ENCODE peak calls at places on chromosomes 13 and 19, in four cellular contexts. One of them, this sample, is unnamed.

GRCh38 chr19:32924200-32924599 is 47.6 kb downstream of the CEP89 start:
- DNase-seq in fibroblast of villous mesenchyme: peak; percentile 44
- DNase-seq in body of pancreas: no peak
- DNase-seq in brain microvascular endothelial cell: peak; percentile 6
- DNase-seq in this sample: no peak

GRCh38 chr19:2611483-2612464 is 90.7 kb downstream of the GNG7 start:
- DNase-seq in fibroblast of villous mesenchyme: no peak
- DNase-seq in body of pancreas: peak; percentile 20
- DNase-seq in brain microvascular endothelial cell: no peak
- DNase-seq in this sample: no peak

GRCh38 chr19:48491793-48492123 is 19.9 kb downstream of the LMTK3 start:
- DNase-seq in body of pancreas: no peak
- DNase-seq in fibroblast of villous mesenchyme: no peak
- DNase-seq in brain microvascular endothelial cell: no peak
- DNase-seq in this sample: no peak

GRCh38 chr13:75312884-75313520 is 169.0 kb downstream of the TBC1D4 start:
- DNase-seq in brain microvascular endothelial cell: no peak
- DNase-seq in body of pancreas: no peak
- DNase-seq in fibroblast of villous mesenchyme: no peak
- DNase-seq in this sample: no peak

GRCh38 chr13:51000576-51001260 is 91.1 kb downstream of the RNASEH2B start:
- DNase-seq in body of pancreas: no peak
- DNase-seq in fibroblast of villous mesenchyme: peak; percentile 12
- DNase-seq in brain microvascular endothelial cell: no peak
- DNase-seq in this sample: peak; percentile 66

GRCh38 chr19:728011-728410 is 19.3 kb downstream of the PALM start:
- DNase-seq in body of pancreas: no peak
- DNase-seq in fibroblast of villous mesenchyme: peak; percentile 71
- DNase-seq in brain microvascular endothelial cell: no peak
- DNase-seq in this sample: peak; percentile 81

GRCh38 chr13:52147225-52147624 is 12.2 kb downstream of the NEK3 start:
- DNase-seq in fibroblast of villous mesenchyme: no peak
- DNase-seq in body of pancreas: no peak
- DNase-seq in brain microvascular endothelial cell: no peak
- DNase-seq in this sample: no peak

GRCh38 chr13:40665754-40666057 is 735 bp downstream of the FOXO1 start:
- DNase-seq in fibroblast of villous mesenchyme: no peak
- DNase-seq in brain microvascular endothelial cell: no peak
- DNase-seq in body of pancreas: no peak
- DNase-seq in this sample: no peak

GRCh38 chr19:39128511-39129079 is 3.0 kb downstream of the PAK4 start:
- DNase-seq in body of pancreas: no peak
- DNase-seq in brain microvascular endothelial cell: no peak
- DNase-seq in fibroblast of villous mesenchyme: no peak
- DNase-seq in this sample: no peak

GRCh38 chr13:108632649-108633167 is 3.3 kb downstream of the MYO16 start:
- DNase-seq in brain microvascular endothelial cell: no peak
- DNase-seq in fibroblast of villous mesenchyme: no peak
- DNase-seq in body of pancreas: no peak
- DNase-seq in this sample: no peak

GRCh38 chr19:18385359-18385674 is 641 bp upstream of the GDF15 start:
- DNase-seq in body of pancreas: no peak
- DNase-seq in fibroblast of villous mesenchyme: no peak
- DNase-seq in brain microvascular endothelial cell: no peak
- DNase-seq in this sample: no peak

GRCh38 chr19:41192574-41193419 is at the start of gene CYP2S1:
- DNase-seq in brain microvascular endothelial cell: no peak
- DNase-seq in body of pancreas: no peak
- DNase-seq in fibroblast of villous mesenchyme: peak; percentile 55
- DNase-seq in this sample: no peak

GRCh38 chr19:41195675-41196497 is 2.9 kb downstream of the CYP2S1 start:
- DNase-seq in body of pancreas: no peak
- DNase-seq in fibroblast of villous mesenchyme: peak; percentile 51
- DNase-seq in brain microvascular endothelial cell: peak; percentile 30
- DNase-seq in this sample: no peak

GRCh38 chr19:41198559-41198958 is 5.5 kb downstream of the CYP2S1 start:
- DNase-seq in brain microvascular endothelial cell: no peak
- DNase-seq in body of pancreas: no peak
- DNase-seq in fibroblast of villous mesenchyme: no peak
- DNase-seq in this sample: no peak

GRCh38 chr19:41193420-41194156 is 569 bp downstream of the CYP2S1 start:
- DNase-seq in fibroblast of villous mesenchyme: no peak
- DNase-seq in body of pancreas: no peak
- DNase-seq in brain microvascular endothelial cell: no peak
- DNase-seq in this sample: no peak

GRCh38 chr19:41194157-41194552 is 1.1 kb downstream of the CYP2S1 start:
- DNase-seq in brain microvascular endothelial cell: no peak
- DNase-seq in body of pancreas: no peak
- DNase-seq in fibroblast of villous mesenchyme: no peak
- DNase-seq in this sample: no peak
- H3K4me3 ChIP-seq in brain microvascular endothelial cell: no peak overlapping the region
- H3K4me3 ChIP-seq in body of pancreas: no peak overlapping the region
- H3K4me3 ChIP-seq in fibroblast of villous mesenchyme: peak overlapping the region; percentile 68
- H3K4me3 ChIP-seq in this sample: no peak overlapping the region

GRCh38 chr19:35045667-35046300 is 4.3 kb downstream of the HPN start:
- DNase-seq in body of pancreas: no peak
- DNase-seq in brain microvascular endothelial cell: peak; percentile 42
- DNase-seq in fibroblast of villous mesenchyme: no peak
- DNase-seq in this sample: peak; percentile 51
- TF ChIP-seq CTCF in body of pancreas: no peak
- TF ChIP-seq CTCF in brain microvascular endothelial cell: peak; percentile 66
- TF ChIP-seq CTCF in fibroblast of villous mesenchyme: peak; percentile 41
- TF ChIP-seq CTCF in this sample: peak; percentile 51

DNA sequence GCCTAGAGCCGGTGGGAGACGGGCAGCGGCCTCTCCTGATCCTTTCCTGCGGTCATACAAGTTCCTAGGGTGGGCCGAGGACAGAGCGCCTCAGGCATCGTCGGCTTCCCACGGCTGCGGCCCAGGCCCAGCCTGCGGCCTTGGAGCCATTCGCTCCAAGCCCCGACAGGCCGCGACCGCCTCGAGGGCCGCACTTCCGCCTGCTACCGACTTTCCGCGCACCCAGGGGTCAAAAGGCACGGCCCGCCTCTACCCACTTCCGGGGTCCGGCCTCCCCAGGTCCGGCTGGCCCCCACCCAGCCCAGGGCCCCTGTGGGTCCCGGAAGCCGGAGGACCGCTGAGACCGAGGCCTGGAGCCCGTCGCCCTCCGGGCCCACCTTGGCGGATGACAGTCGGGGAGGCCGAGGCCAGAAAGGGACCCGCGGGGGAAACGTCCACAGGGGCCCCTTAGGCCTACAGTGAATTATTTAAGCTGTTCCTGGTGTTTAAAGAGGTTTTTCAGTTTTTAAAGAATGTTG is 16.2 kb downstream of the ZIC2 start:
- DNase-seq in fibroblast of villous mesenchyme: no peak
- DNase-seq in body of pancreas: no peak
- DNase-seq in brain microvascular endothelial cell: no peak
- DNase-seq in this sample: no peak
- H3K4me3 ChIP-seq in fibroblast of villous mesenchyme: no peak overlapping the region
- H3K4me3 ChIP-seq in body of pancreas: no peak overlapping the region
- H3K4me3 ChIP-seq in brain microvascular endothelial cell: no peak overlapping the region
- H3K4me3 ChIP-seq in this sample: no peak overlapping the region

DNA sequence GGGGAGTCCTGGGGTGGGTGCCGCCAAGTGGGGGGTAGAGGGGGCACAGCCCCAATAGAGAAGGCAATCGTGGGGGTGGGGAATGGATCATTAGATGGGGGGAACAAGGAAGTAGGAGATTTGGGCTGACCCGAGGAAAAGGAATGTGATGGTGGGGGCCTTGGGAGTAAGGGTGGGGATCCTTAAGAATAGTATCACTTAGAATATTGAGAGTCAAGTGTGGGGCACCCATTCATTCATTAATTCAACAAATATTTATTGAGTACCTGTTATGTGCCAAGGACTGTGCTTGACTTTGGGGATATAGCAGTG is 641 bp downstream of the PPP5C start:
- DNase-seq in brain microvascular endothelial cell: no peak
- DNase-seq in body of pancreas: no peak
- DNase-seq in fibroblast of villous mesenchyme: no peak
- DNase-seq in this sample: no peak
- TF ChIP-seq CTCF in brain microvascular endothelial cell: no peak
- TF ChIP-seq CTCF in body of pancreas: no peak
- TF ChIP-seq CTCF in fibroblast of villous mesenchyme: no peak
- TF ChIP-seq CTCF in this sample: no peak